ENCODE peak calls at places on chromosomes 13 and 19, in seven cellular contexts. One of them, this sample, is unnamed. For H3K36me3 and H3K4me1, the result is how much of the 10 kb centered on the place peaks cover.

GRCh38 chr19:12757544-12758274 is 6.1 kb downstream of the BEST2 start:
- DNase-seq in ovary: peak
- DNase-seq in Peyer's patch: peak
- DNase-seq in aorta: peak
- DNase-seq in sigmoid colon: peak
- DNase-seq in tibial nerve: no peak
- DNase-seq in right lobe of liver: peak
- DNase-seq in this sample: peak

GRCh38 chr19:45668342-45668871 is 386 bp downstream of the GIPR start:
- DNase-seq in Peyer's patch: no peak
- DNase-seq in sigmoid colon: no peak
- DNase-seq in tibial nerve: no peak
- DNase-seq in ovary: no peak
- DNase-seq in right lobe of liver: no peak
- DNase-seq in aorta: no peak
- DNase-seq in this sample: no peak

GRCh38 chr13:72221276-72221962 is 354.4 kb upstream of the DACH1 start:
- DNase-seq in aorta: no peak
- DNase-seq in sigmoid colon: no peak
- DNase-seq in Peyer's patch: no peak
- DNase-seq in right lobe of liver: peak
- DNase-seq in ovary: no peak
- DNase-seq in tibial nerve: no peak
- DNase-seq in this sample: no peak

GRCh38 chr13:113179374-113180230 is 21.2 kb downstream of the PROZ start:
- DNase-seq in right lobe of liver: no peak
- DNase-seq in Peyer's patch: no peak
- DNase-seq in sigmoid colon: no peak
- DNase-seq in aorta: no peak
- DNase-seq in ovary: no peak
- DNase-seq in tibial nerve: no peak
- DNase-seq in this sample: no peak

GRCh38 chr13:90302113-90302512 is 1045.4 kb upstream of the MIR17HG start:
- DNase-seq in sigmoid colon: no peak
- DNase-seq in aorta: no peak
- DNase-seq in Peyer's patch: no peak
- DNase-seq in ovary: no peak
- DNase-seq in tibial nerve: no peak
- DNase-seq in right lobe of liver: no peak
- DNase-seq in this sample: no peak

GRCh38 chr19:29450306-29450705 is 75.5 kb upstream of the VSTM2B start:
- DNase-seq in tibial nerve: no peak
- DNase-seq in right lobe of liver: no peak
- DNase-seq in ovary: no peak
- DNase-seq in sigmoid colon: no peak
- DNase-seq in Peyer's patch: no peak
- DNase-seq in aorta: no peak
- DNase-seq in this sample: no peak

GRCh38 chr19:57689750-57690149 is 8.0 kb downstream of the ZNF551 start:
- DNase-seq in sigmoid colon: peak
- DNase-seq in right lobe of liver: no peak
- DNase-seq in ovary: no peak
- DNase-seq in tibial nerve: no peak
- DNase-seq in Peyer's patch: no peak
- DNase-seq in aorta: no peak
- DNase-seq in this sample: no peak

GRCh38 chr13:36766295-36766694 is 52.7 kb upstream of the RFXAP start:
- DNase-seq in ovary: no peak
- DNase-seq in Peyer's patch: no peak
- DNase-seq in sigmoid colon: no peak
- DNase-seq in aorta: no peak
- DNase-seq in tibial nerve: no peak
- DNase-seq in right lobe of liver: no peak
- DNase-seq in this sample: no peak

GRCh38 chr13:30755678-30756077 is 20.3 kb downstream of the ALOX5AP start:
- DNase-seq in sigmoid colon: no peak
- DNase-seq in aorta: no peak
- DNase-seq in tibial nerve: no peak
- DNase-seq in ovary: no peak
- DNase-seq in Peyer's patch: no peak
- DNase-seq in right lobe of liver: no peak
- DNase-seq in this sample: no peak

GRCh38 chr19:29478578-29479565 is 46.9 kb upstream of the VSTM2B start:
- DNase-seq in ovary: no peak
- DNase-seq in tibial nerve: no peak
- DNase-seq in Peyer's patch: no peak
- DNase-seq in aorta: peak
- DNase-seq in sigmoid colon: no peak
- DNase-seq in right lobe of liver: no peak
- DNase-seq in this sample: no peak

GRCh38 chr19:15584541-15585115 is 30.4 kb upstream of the CYP4F8 start:
- DNase-seq in tibial nerve: peak
- DNase-seq in right lobe of liver: peak
- DNase-seq in Peyer's patch: peak
- DNase-seq in ovary: peak
- DNase-seq in aorta: peak
- DNase-seq in sigmoid colon: peak
- DNase-seq in this sample: peak

GRCh38 chr13:100361504-100361903 is 227.1 kb downstream of the GGACT start:
- DNase-seq in tibial nerve: no peak
- DNase-seq in ovary: no peak
- DNase-seq in right lobe of liver: no peak
- DNase-seq in aorta: no peak
- DNase-seq in sigmoid colon: no peak
- DNase-seq in Peyer's patch: no peak
- DNase-seq in this sample: no peak

GRCh38 chr19:11479470-11480080 is 1.3 kb downstream of the ELAVL3 start:
- DNase-seq in ovary: no peak
- DNase-seq in tibial nerve: no peak
- DNase-seq in sigmoid colon: no peak
- DNase-seq in Peyer's patch: no peak
- DNase-seq in aorta: no peak
- DNase-seq in right lobe of liver: no peak
- DNase-seq in this sample: peak

GRCh38 chr19:48329167-48329891 is 4.0 kb downstream of the EMP3 start:
- DNase-seq in ovary: no peak
- DNase-seq in tibial nerve: no peak
- DNase-seq in Peyer's patch: peak
- DNase-seq in right lobe of liver: no peak
- DNase-seq in aorta: no peak
- DNase-seq in sigmoid colon: no peak
- DNase-seq in this sample: no peak

GRCh38 chr13:33264620-33264978 is 21.0 kb downstream of the STARD13 start:
- DNase-seq in sigmoid colon: no peak
- DNase-seq in ovary: no peak
- DNase-seq in aorta: no peak
- DNase-seq in Peyer's patch: no peak
- DNase-seq in tibial nerve: no peak
- DNase-seq in right lobe of liver: no peak
- DNase-seq in this sample: no peak

GRCh38 chr13:31088826-31089420 is 72.8 kb downstream of the HSPH1 start:
- DNase-seq in aorta: no peak
- DNase-seq in ovary: no peak
- DNase-seq in tibial nerve: no peak
- DNase-seq in Peyer's patch: no peak
- DNase-seq in right lobe of liver: no peak
- DNase-seq in sigmoid colon: no peak
- DNase-seq in this sample: no peak

GRCh38 chr19:18809149-18809978 is 18.3 kb upstream of the COMP start:
- DNase-seq in tibial nerve: peak
- DNase-seq in sigmoid colon: peak
- DNase-seq in ovary: no peak
- DNase-seq in right lobe of liver: no peak
- DNase-seq in Peyer's patch: no peak
- DNase-seq in aorta: peak
- DNase-seq in this sample: peak

GRCh38 chr13:76965759-76966421 is 17.6 kb downstream of the ACOD1 start:
- DNase-seq in tibial nerve: peak
- DNase-seq in ovary: peak
- DNase-seq in aorta: peak
- DNase-seq in Peyer's patch: no peak
- DNase-seq in sigmoid colon: peak
- DNase-seq in right lobe of liver: peak
- DNase-seq in this sample: peak

GRCh38 chr19:30092721-30093569 is 150.9 kb downstream of the URI1 start:
- DNase-seq in tibial nerve: no peak
- DNase-seq in sigmoid colon: no peak
- DNase-seq in Peyer's patch: no peak
- DNase-seq in ovary: no peak
- DNase-seq in right lobe of liver: no peak
- DNase-seq in aorta: peak
- DNase-seq in this sample: no peak

GRCh38 chr13:98996046-98996445 is 18.2 kb upstream of the DOCK9 start:
- DNase-seq in Peyer's patch: no peak
- DNase-seq in ovary: no peak
- DNase-seq in right lobe of liver: no peak
- DNase-seq in sigmoid colon: no peak
- DNase-seq in tibial nerve: no peak
- DNase-seq in aorta: no peak
- DNase-seq in this sample: no peak

GRCh38 chr19:47331931-47332547 is at the start of gene C5AR2:
- DNase-seq in ovary: no peak
- DNase-seq in aorta: peak
- DNase-seq in Peyer's patch: no peak
- DNase-seq in right lobe of liver: no peak
- DNase-seq in tibial nerve: no peak
- DNase-seq in sigmoid colon: no peak
- DNase-seq in this sample: no peak

GRCh38 chr13:77584111-77584510 is 48.6 kb downstream of the SCEL start:
- DNase-seq in sigmoid colon: no peak
- DNase-seq in ovary: no peak
- DNase-seq in tibial nerve: no peak
- DNase-seq in right lobe of liver: no peak
- DNase-seq in aorta: no peak
- DNase-seq in Peyer's patch: no peak
- DNase-seq in this sample: no peak

GRCh38 chr19:1747285-1748114 is 5.8 kb upstream of the ONECUT3 start:
- DNase-seq in sigmoid colon: no peak
- DNase-seq in right lobe of liver: no peak
- DNase-seq in tibial nerve: no peak
- DNase-seq in aorta: no peak
- DNase-seq in Peyer's patch: no peak
- DNase-seq in ovary: no peak
- DNase-seq in this sample: no peak

DNA sequence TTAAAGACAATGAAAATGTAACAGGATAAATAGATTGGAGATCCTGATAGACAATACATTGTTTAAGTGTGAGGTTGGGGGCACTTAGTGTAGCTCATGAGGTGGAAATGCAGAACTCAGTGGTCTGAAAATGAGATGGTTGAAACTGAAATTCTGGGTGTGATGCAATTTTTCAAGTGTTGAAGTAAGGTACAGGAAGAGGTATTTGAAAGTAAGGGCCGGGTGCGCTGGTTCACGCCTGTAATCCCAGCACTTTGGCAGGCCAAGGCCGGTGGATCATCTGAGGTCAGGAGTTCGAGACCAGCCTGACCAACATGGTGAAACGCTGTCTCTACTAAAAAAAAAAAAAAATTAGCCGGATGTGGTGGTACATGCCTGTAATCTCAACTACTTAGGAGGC is 113.0 kb downstream of the UFM1 start:
- DNase-seq in right lobe of liver: no peak
- DNase-seq in tibial nerve: no peak
- DNase-seq in aorta: no peak
- DNase-seq in sigmoid colon: no peak
- DNase-seq in Peyer's patch: no peak
- DNase-seq in ovary: no peak
- DNase-seq in this sample: no peak
- H3K36me3 ChIP-seq in right lobe of liver: under half
- H3K36me3 ChIP-seq in tibial nerve: under half
- H3K36me3 ChIP-seq in aorta: under half
- H3K36me3 ChIP-seq in sigmoid colon: under half
- H3K36me3 ChIP-seq in Peyer's patch: under half
- H3K36me3 ChIP-seq in ovary: under half
- H3K36me3 ChIP-seq in this sample: under half

GRCh38 chr19:42114412-42114811 is 17.8 kb downstream of the POU2F2 start:
- DNase-seq in aorta: no peak
- DNase-seq in sigmoid colon: no peak
- DNase-seq in ovary: no peak
- DNase-seq in right lobe of liver: no peak
- DNase-seq in tibial nerve: no peak
- DNase-seq in Peyer's patch: peak
- DNase-seq in this sample: no peak

GRCh38 chr19:42111811-42112210 is 20.4 kb downstream of the POU2F2 start:
- DNase-seq in right lobe of liver: no peak
- DNase-seq in Peyer's patch: no peak
- DNase-seq in ovary: no peak
- DNase-seq in aorta: no peak
- DNase-seq in sigmoid colon: no peak
- DNase-seq in tibial nerve: no peak
- DNase-seq in this sample: no peak

GRCh38 chr19:42115219-42115618 is 17.0 kb downstream of the POU2F2 start:
- DNase-seq in tibial nerve: no peak
- DNase-seq in right lobe of liver: no peak
- DNase-seq in ovary: no peak
- DNase-seq in Peyer's patch: no peak
- DNase-seq in sigmoid colon: no peak
- DNase-seq in aorta: no peak
- DNase-seq in this sample: no peak

GRCh38 chr19:42115705-42116104 is 16.5 kb downstream of the POU2F2 start:
- DNase-seq in tibial nerve: no peak
- DNase-seq in Peyer's patch: no peak
- DNase-seq in ovary: no peak
- DNase-seq in aorta: no peak
- DNase-seq in right lobe of liver: no peak
- DNase-seq in sigmoid colon: no peak
- DNase-seq in this sample: no peak

GRCh38 chr19:42113641-42114348 is 18.5 kb downstream of the POU2F2 start:
- DNase-seq in tibial nerve: no peak
- DNase-seq in Peyer's patch: peak
- DNase-seq in aorta: peak
- DNase-seq in ovary: no peak
- DNase-seq in right lobe of liver: no peak
- DNase-seq in sigmoid colon: no peak
- DNase-seq in this sample: no peak
- H3K4me1 ChIP-seq in tibial nerve: under half
- H3K4me1 ChIP-seq in Peyer's patch: under half
- H3K4me1 ChIP-seq in aorta: under half
- H3K4me1 ChIP-seq in ovary: under half
- H3K4me1 ChIP-seq in right lobe of liver: under half
- H3K4me1 ChIP-seq in sigmoid colon: under half
- H3K4me1 ChIP-seq in this sample: under half

GRCh38 chr19:40672573-40673299 is 17.7 kb downstream of the NUMBL start:
- DNase-seq in right lobe of liver: no peak
- DNase-seq in aorta: no peak
- DNase-seq in sigmoid colon: no peak
- DNase-seq in Peyer's patch: no peak
- DNase-seq in ovary: no peak
- DNase-seq in tibial nerve: no peak
- DNase-seq in this sample: no peak
- H3K36me3 ChIP-seq in right lobe of liver: half or more
- H3K36me3 ChIP-seq in aorta: under half
- H3K36me3 ChIP-seq in sigmoid colon: half or more
- H3K36me3 ChIP-seq in Peyer's patch: half or more
- H3K36me3 ChIP-seq in ovary: under half
- H3K36me3 ChIP-seq in tibial nerve: half or more
- H3K36me3 ChIP-seq in this sample: half or more

DNA sequence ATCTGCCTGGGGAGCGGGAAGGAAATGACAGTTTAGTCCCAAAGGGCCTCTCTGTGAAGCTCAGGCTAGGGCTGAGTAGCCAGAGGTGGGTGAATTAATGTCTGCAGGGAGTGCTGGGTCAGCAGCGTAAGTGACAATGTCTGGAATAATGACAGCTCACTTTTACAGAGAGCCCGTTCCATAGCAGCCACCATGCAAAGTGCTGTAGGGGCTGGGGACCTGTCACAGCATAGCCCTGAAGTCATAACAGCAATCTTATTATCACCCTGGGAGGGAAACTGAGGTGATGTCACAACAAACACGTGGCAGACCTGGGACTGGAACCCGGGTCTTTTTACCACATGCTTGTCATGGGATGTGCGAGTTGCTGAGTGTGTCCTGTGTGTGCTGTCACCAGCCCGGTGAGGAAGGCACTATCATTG is 8.7 kb upstream of the CD22 start:
- DNase-seq in right lobe of liver: no peak
- DNase-seq in sigmoid colon: no peak
- DNase-seq in Peyer's patch: peak
- DNase-seq in aorta: no peak
- DNase-seq in tibial nerve: no peak
- DNase-seq in ovary: no peak
- DNase-seq in this sample: no peak
- H3K4me1 ChIP-seq in right lobe of liver: under half
- H3K4me1 ChIP-seq in sigmoid colon: under half
- H3K4me1 ChIP-seq in Peyer's patch: under half
- H3K4me1 ChIP-seq in aorta: under half
- H3K4me1 ChIP-seq in tibial nerve: under half
- H3K4me1 ChIP-seq in ovary: under half
- H3K4me1 ChIP-seq in this sample: under half

This sample was measured in left ventricle myocardium inferior.